ENCODE peak calls at places on chromosomes 6 and 20, in nine cellular contexts. W is IMR-90; L is cardiac muscle cell; K is PC-9; M is effector memory CD4-positive, alpha-beta T cell; T is CD8-positive, alpha-beta T cell; H is OCI-LY7; Z is esophagus squamous epithelium; E is neural progenitor cell. Y is an unnamed sample. For H3K4me1, the result is how much of the 10 kb centered on the place peaks cover.

GRCh38 chr6:131924881-131925474 is 26.2 kb downstream of the CCN2 start:
- DNase-seq in W (peak), L (peak), K (no peak), M (no peak), T (no peak), H (peak), Z (no peak), E (peak), Y (no peak)

GRCh38 chr6:26328265-26328844 is 36.6 kb upstream of the BTN3A2 start:
- DNase-seq in W (no peak), L (no peak), K (peak), M (no peak), T (peak), H (peak), Z (no peak), E (no peak), Y (no peak)

GRCh38 chr6:118710616-118711015 is 59.2 kb upstream of the CEP85L start:
- DNase-seq in W (no peak), L (no peak), K (no peak), M (no peak), T (no peak), H (no peak), Z (no peak), E (no peak), Y (no peak)

GRCh38 chr20:8020314-8021079 is 936 bp upstream of the TMX4 start:
- DNase-seq in W (no peak), L (peak), K (no peak), M (peak), T (no peak), H (peak), Z (no peak), E (no peak), Y (no peak)

GRCh38 chr20:6265204-6265904 is 142.5 kb upstream of the FERMT1 start:
- DNase-seq in W (peak), L (peak), K (no peak), M (no peak), T (no peak), H (peak), Z (no peak), E (peak), Y (no peak)

GRCh38 chr6:13261464-13261994 is 66.8 kb downstream of the TBC1D7 start:
- DNase-seq in W (no peak), L (no peak), K (no peak), M (no peak), T (no peak), H (peak), Z (no peak), E (no peak), Y (no peak)

GRCh38 chr6:112296122-112296521 is 41.8 kb upstream of the LAMA4 start:
- DNase-seq in W (peak), L (peak), K (peak), M (no peak), T (no peak), H (peak), Z (no peak), E (peak), Y (no peak)

GRCh38 chr6:13470240-13471140 is 16.9 kb downstream of the GFOD1 start:
- DNase-seq in W (no peak), L (no peak), K (no peak), M (no peak), T (no peak), H (no peak), Z (no peak), E (no peak), Y (no peak)

GRCh38 chr20:6671829-6672228 is 95.7 kb upstream of the BMP2 start:
- DNase-seq in W (no peak), L (no peak), K (no peak), M (no peak), T (no peak), H (no peak), Z (no peak), E (no peak), Y (no peak)

DNA sequence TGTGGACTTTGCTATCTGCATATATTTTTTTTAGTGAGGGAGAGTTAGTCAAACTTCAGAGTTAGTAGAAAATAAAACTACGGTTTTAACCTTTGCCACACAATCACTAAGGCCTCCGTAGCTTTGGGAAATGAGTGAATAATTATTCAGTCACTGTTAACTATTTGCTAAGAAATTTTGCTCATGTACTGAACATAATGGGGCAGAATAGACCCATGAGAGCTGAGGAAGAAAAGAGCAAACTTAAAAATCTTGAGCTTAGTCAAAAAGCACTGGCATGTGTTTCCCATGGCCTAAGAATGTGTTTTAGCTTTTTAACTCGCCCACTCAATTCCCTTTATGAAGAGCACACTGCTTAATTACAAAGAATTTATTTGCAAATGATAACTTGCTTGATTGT is 60.4 kb upstream of the SUPT3H start:
- DNase-seq in W (no peak), L (no peak), K (no peak), M (no peak), T (no peak), H (no peak), Z (no peak), E (no peak), Y (no peak)
- H3K4me3 ChIP-seq in W (no peak), L (no peak), K (no peak), M (no peak), T (no peak), H (no peak), Z (no peak), E (no peak), Y (no peak)

GRCh38 chr6:144649085-144649484 is 363.9 kb downstream of the UTRN start:
- DNase-seq in W (no peak), L (no peak), K (no peak), M (no peak), T (no peak), H (no peak), Z (no peak), E (no peak), Y (no peak)
- H3K4me1 ChIP-seq in W (under half), L (under half), K (under half), M (under half), T (under half), H (under half), Z (under half), E (half or more), Y (under half)

GRCh38 chr20:51228763-51229162 is 205.9 kb upstream of the KCNG1 start:
- DNase-seq in W (no peak), L (no peak), K (no peak), M (no peak), T (no peak), H (no peak), Z (no peak), E (no peak), Y (no peak)
- H3K27ac ChIP-seq in W (no peak), L (no peak), K (no peak), M (no peak), T (no peak), H (no peak), Z (no peak), E (no peak), Y (no peak)

DNA sequence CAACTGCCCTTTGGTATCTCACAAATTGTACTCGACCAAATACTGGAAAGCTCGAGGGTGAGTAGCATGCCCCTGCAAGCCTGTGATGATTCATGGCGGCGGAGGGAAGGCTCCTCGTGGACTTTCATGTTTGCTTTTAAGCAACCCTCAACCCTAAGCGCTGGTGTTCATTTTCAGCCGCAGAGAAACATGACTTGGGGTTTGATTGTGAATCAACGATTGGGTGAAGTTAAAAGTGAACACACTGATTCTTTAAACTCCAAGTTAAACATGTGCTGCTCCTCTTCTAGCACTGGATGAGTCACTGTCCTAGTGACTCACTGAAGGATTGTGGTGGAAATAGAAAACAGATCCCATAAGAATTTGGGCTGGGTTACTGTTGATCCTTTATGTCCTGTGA is 8.3 kb downstream of the CD109 start:
- DNase-seq in W (peak), L (peak), K (peak), M (no peak), T (no peak), H (no peak), Z (no peak), E (no peak), Y (no peak)
- H3K4me3 ChIP-seq in W (no peak), L (no peak), K (peak), M (no peak), T (no peak), H (no peak), Z (no peak), E (no peak), Y (no peak)

Y was measured in left ventricle myocardium inferior.